ENCODE peak calls at places on chromosomes 12 and 14, in nine cellular contexts. B is ascending aorta, W is NCI-H82, I is activated T-cell treated with anti-CD3 and anti-CD28 coated beads for 24 hours, X is non-pigmented ciliary epithelial cell, O is mucosa of gallbladder, Q is sciatic nerve, D is substantia nigra, U is BJ. S is an unnamed sample.

GRCh38 chr14:37623971-37624370 is 28.5 kb downstream of the TTC6 start:
- DNase-seq in B (no peak), W (no peak), I (no peak), X (no peak), O (no peak), Q (no peak), D (no peak), U (no peak), S (no peak)

GRCh38 chr12:101713930-101714329 is 16.5 kb downstream of the CHPT1 start:
- DNase-seq in B (no peak), W (no peak), I (no peak), X (no peak), O (no peak), Q (no peak), D (no peak), U (no peak), S (no peak)

GRCh38 chr14:20755037-20755436 is 9.3 kb downstream of the EDDM3A start:
- DNase-seq in B (no peak), W (no peak), I (no peak), X (no peak), O (no peak), Q (no peak), D (no peak), U (no peak), S (no peak)

GRCh38 chr12:12357697-12358476 is 1.0 kb downstream of the BORCS5 start:
- DNase-seq in B (no peak), W (peak; percentile 71), I (no peak), X (no peak), O (no peak), Q (no peak), D (no peak), U (no peak), S (no peak)

GRCh38 chr14:69637503-69638030 is 26.2 kb downstream of the SUSD6 start:
- DNase-seq in B (no peak), W (peak; percentile 22), I (no peak), X (no peak), O (peak; percentile 49), Q (no peak), D (no peak), U (no peak), S (peak; percentile 46)

GRCh38 chr12:1797011-1797901 is 23.1 kb upstream of the LRTM2 start:
- DNase-seq in B (peak; percentile 81), W (no peak), I (peak; percentile 44), X (no peak), O (peak; percentile 9), Q (peak; percentile 83), D (no peak), U (no peak), S (peak; percentile 71)

GRCh38 chr14:72657214-72657921 is 236.5 kb downstream of the DPF3 start:
- DNase-seq in B (no peak), W (no peak), I (no peak), X (no peak), O (no peak), Q (no peak), D (no peak), U (no peak), S (no peak)

GRCh38 chr12:47989023-47989417 is 15.3 kb downstream of the COL2A1 start:
- DNase-seq in B (no peak), W (no peak), I (no peak), X (no peak), O (no peak), Q (peak; percentile 15), D (no peak), U (no peak), S (no peak)

GRCh38 chr12:109753054-109753401 is 39.4 kb downstream of the FAM222A start:
- DNase-seq in B (peak; percentile 16), W (no peak), I (no peak), X (no peak), O (no peak), Q (peak; percentile 45), D (no peak), U (no peak), S (no peak)

GRCh38 chr14:70771781-70772212 is 37.5 kb downstream of the MAP3K9 start:
- DNase-seq in B (no peak), W (no peak), I (no peak), X (no peak), O (no peak), Q (no peak), D (no peak), U (no peak), S (peak; percentile 36)

GRCh38 chr12:50017047-50017446 is 8.2 kb downstream of the RACGAP1 start:
- DNase-seq in B (peak; percentile 85), W (no peak), I (no peak), X (peak; percentile 60), O (peak; percentile 72), Q (peak; percentile 79), D (peak; percentile 20), U (peak; percentile 68), S (no peak)

S was measured in retina.